ENCODE peak calls at places on chromosomes 12 and 14, in nine cellular contexts. J, T, C, F, X, H, R, L and G are unnamed samples.

GRCh38 chr12:52441320-52441911 is 7.2 kb upstream of the KRT75 start:
- DNase-seq in J (no peak), T (no peak), C (peak; percentile 56), F (no peak), X (no peak), H (no peak), R (no peak), L (no peak), G (no peak)

GRCh38 chr14:58298880-58299664 is 717 bp downstream of the ARID4A start:
- DNase-seq in J (peak; percentile 33), T (peak; percentile 38), C (peak; percentile 42), F (peak; percentile 4), X (peak; percentile 53), H (peak; percentile 41), R (no peak), L (peak; percentile 41), G (peak; percentile 26)

GRCh38 chr14:77799863-77800730 is at the start of gene ADCK1:
- DNase-seq in J (peak; percentile 86), T (peak; percentile 73), C (peak; percentile 76), F (peak; percentile 72), X (peak; percentile 87), H (peak; percentile 92), R (peak; percentile 24), L (peak; percentile 84), G (peak; percentile 83)

GRCh38 chr12:12837025-12837872 is 24.1 kb downstream of the DDX47 start:
- DNase-seq in J (peak; percentile 58), T (no peak), C (no peak), F (peak; percentile 52), X (peak; percentile 83), H (peak; percentile 87), R (peak; percentile 44), L (no peak), G (peak; percentile 76)

GRCh38 chr12:132290203-132290540 is 39.2 kb downstream of the GALNT9 start:
- DNase-seq in J (no peak), T (no peak), C (no peak), F (no peak), X (no peak), H (no peak), R (no peak), L (no peak), G (no peak)

GRCh38 chr14:101583006-101583708 is 21.9 kb downstream of the DIO3 start:
- DNase-seq in J (no peak), T (no peak), C (no peak), F (no peak), X (no peak), H (no peak), R (no peak), L (no peak), G (no peak)

GRCh38 chr14:103206023-103206481 is 82.8 kb downstream of the TNFAIP2 start:
- DNase-seq in J (no peak), T (no peak), C (no peak), F (no peak), X (no peak), H (peak; percentile 57), R (no peak), L (no peak), G (no peak)

GRCh38 chr14:51652168-51653095 is 722 bp downstream of the FRMD6 start:
- DNase-seq in J (no peak), T (peak; percentile 8), C (no peak), F (no peak), X (peak; percentile 71), H (peak; percentile 35), R (no peak), L (no peak), G (no peak)

GRCh38 chr14:56490379-56490778 is 89.2 kb upstream of the TMEM260 start:
- DNase-seq in J (no peak), T (no peak), C (no peak), F (no peak), X (peak; percentile 68), H (peak; percentile 23), R (no peak), L (peak; percentile 13), G (peak; percentile 64)

GRCh38 chr14:99909500-99910064 is 116.4 kb downstream of the EML1 start:
- DNase-seq in J (no peak), T (no peak), C (no peak), F (peak; percentile 14), X (no peak), H (no peak), R (no peak), L (no peak), G (no peak)

GRCh38 chr14:104893435-104894207 is 28.6 kb downstream of the CEP170B start:
- DNase-seq in J (no peak), T (no peak), C (no peak), F (no peak), X (no peak), H (no peak), R (no peak), L (no peak), G (no peak)

GRCh38 chr12:67980391-67980790 is 8.9 kb upstream of the IFNG-AS1 start:
- DNase-seq in J (no peak), T (no peak), C (no peak), F (no peak), X (no peak), H (no peak), R (no peak), L (no peak), G (no peak)

GRCh38 chr14:25833341-25834121 is 764.3 kb downstream of the NOVA1 start:
- DNase-seq in J (no peak), T (no peak), C (peak; percentile 18), F (no peak), X (peak; percentile 74), H (no peak), R (no peak), L (no peak), G (peak; percentile 75)

GRCh38 chr12:51378749-51379148 is 12.5 kb downstream of the GALNT6 start:
- DNase-seq in J (no peak), T (no peak), C (no peak), F (no peak), X (no peak), H (no peak), R (no peak), L (no peak), G (no peak)

GRCh38 chr12:116948298-116948697 is 37.5 kb downstream of the FBXW8 start:
- DNase-seq in J (no peak), T (no peak), C (no peak), F (no peak), X (no peak), H (no peak), R (no peak), L (no peak), G (no peak)

GRCh38 chr12:130133851-130134562 is 28.3 kb upstream of the FZD10 start:
- DNase-seq in J (no peak), T (no peak), C (no peak), F (no peak), X (no peak), H (no peak), R (no peak), L (no peak), G (no peak)

GRCh38 chr14:105258846-105259245 is 10.5 kb downstream of the BTBD6 start:
- DNase-seq in J (no peak), T (no peak), C (no peak), F (no peak), X (no peak), H (no peak), R (no peak), L (no peak), G (no peak)

GRCh38 chr12:105330938-105331804 is 680 bp downstream of the C12orf75 start:
- DNase-seq in J (peak; percentile 18), T (peak; percentile 29), C (no peak), F (no peak), X (peak; percentile 36), H (peak; percentile 45), R (no peak), L (no peak), G (no peak)

GRCh38 chr14:55502746-55503284 is 62.4 kb upstream of the TBPL2 start:
- DNase-seq in J (no peak), T (no peak), C (no peak), F (no peak), X (no peak), H (no peak), R (no peak), L (no peak), G (no peak)

GRCh38 chr12:54368709-54369596 is 4.7 kb upstream of the GPR84 start:
- DNase-seq in J (peak; percentile 84), T (peak; percentile 82), C (peak; percentile 82), F (peak; percentile 62), X (peak; percentile 91), H (peak; percentile 84), R (peak; percentile 85), L (peak; percentile 25), G (peak; percentile 92)

GRCh38 chr14:93976477-93977057 is at the start of gene ASB2:
- DNase-seq in J (no peak), T (no peak), C (peak; percentile 35), F (no peak), X (no peak), H (no peak), R (peak; percentile 47), L (no peak), G (peak; percentile 52)

GRCh38 chr12:92289611-92290010 is 144.0 kb upstream of the BTG1 start:
- DNase-seq in J (no peak), T (no peak), C (no peak), F (no peak), X (no peak), H (no peak), R (no peak), L (no peak), G (peak; percentile 90)

GRCh38 chr12:52400906-52401305 is 5.2 kb downstream of the KRT82 start:
- DNase-seq in J (no peak), T (no peak), C (no peak), F (no peak), X (no peak), H (no peak), R (no peak), L (no peak), G (no peak)

GRCh38 chr14:89428163-89428523 is 11.1 kb upstream of the FOXN3 start:
- DNase-seq in J (no peak), T (no peak), C (no peak), F (no peak), X (no peak), H (no peak), R (no peak), L (no peak), G (no peak)

GRCh38 chr12:117646595-117646994 is 285.2 kb upstream of the NOS1 start:
- DNase-seq in J (no peak), T (no peak), C (no peak), F (no peak), X (peak; percentile 11), H (no peak), R (no peak), L (no peak), G (no peak)

GRCh38 chr14:51564986-51565604 is 86.6 kb upstream of the FRMD6 start:
- DNase-seq in J (no peak), T (no peak), C (peak; percentile 86), F (no peak), X (no peak), H (no peak), R (no peak), L (no peak), G (no peak)

GRCh38 chr12:32302218-32302826 is 97.0 kb upstream of the FGD4 start:
- DNase-seq in J (no peak), T (no peak), C (no peak), F (peak; percentile 11), X (peak; percentile 83), H (peak; percentile 43), R (no peak), L (no peak), G (peak; percentile 69)

GRCh38 chr12:13342971-13343370 is 146.4 kb downstream of the EMP1 start:
- DNase-seq in J (no peak), T (no peak), C (no peak), F (no peak), X (no peak), H (peak; percentile 24), R (no peak), L (no peak), G (no peak)

GRCh38 chr12:82904219-82904795 is 217.6 kb downstream of the TMTC2 start:
- DNase-seq in J (no peak), T (no peak), C (no peak), F (no peak), X (no peak), H (no peak), R (no peak), L (no peak), G (no peak)

GRCh38 chr14:70280931-70281330 is 78.6 kb downstream of the COX16 start:
- DNase-seq in J (no peak), T (no peak), C (no peak), F (no peak), X (peak; percentile 46), H (no peak), R (no peak), L (no peak), G (no peak)

GRCh38 chr12:23945249-23945648 is 4.2 kb downstream of the SOX5 start:
- DNase-seq in J (no peak), T (no peak), C (no peak), F (no peak), X (no peak), H (no peak), R (no peak), L (no peak), G (no peak)